ENCODE peak calls at places on chromosomes 5 and 9, in five cellular contexts. One of them, this sample, is unnamed.

GRCh38 chr9:129317179-129318011 is 139.3 kb upstream of the IER5L start:
- DNase-seq in neuronal stem cell: no peak
- DNase-seq in IMR-90: peak
- DNase-seq in mesenchymal stem cell: no peak
- DNase-seq in H1: no peak
- DNase-seq in this sample: no peak

GRCh38 chr5:66807743-66808142 is 211.6 kb downstream of the MAST4 start:
- DNase-seq in mesenchymal stem cell: peak
- DNase-seq in H1: no peak
- DNase-seq in IMR-90: peak
- DNase-seq in neuronal stem cell: no peak
- DNase-seq in this sample: no peak

GRCh38 chr9:105468875-105469274 is 21.0 kb downstream of the FSD1L start:
- DNase-seq in H1: no peak
- DNase-seq in neuronal stem cell: no peak
- DNase-seq in mesenchymal stem cell: no peak
- DNase-seq in IMR-90: no peak
- DNase-seq in this sample: no peak

GRCh38 chr5:6722015-6722414 is 8.8 kb downstream of the TENT4A start:
- DNase-seq in mesenchymal stem cell: peak
- DNase-seq in neuronal stem cell: no peak
- DNase-seq in IMR-90: peak
- DNase-seq in H1: no peak
- DNase-seq in this sample: no peak

GRCh38 chr9:110752766-110753165 is 84.2 kb downstream of the MUSK start:
- DNase-seq in H1: no peak
- DNase-seq in neuronal stem cell: no peak
- DNase-seq in mesenchymal stem cell: peak
- DNase-seq in IMR-90: peak
- DNase-seq in this sample: no peak

GRCh38 chr9:21385131-21385665 is at the start of gene IFNA2:
- DNase-seq in IMR-90: no peak
- DNase-seq in neuronal stem cell: no peak
- DNase-seq in mesenchymal stem cell: no peak
- DNase-seq in H1: no peak
- DNase-seq in this sample: no peak

GRCh38 chr5:56457887-56458451 is 224.8 kb upstream of the ANKRD55 start:
- DNase-seq in neuronal stem cell: no peak
- DNase-seq in IMR-90: peak
- DNase-seq in H1: no peak
- DNase-seq in mesenchymal stem cell: no peak
- DNase-seq in this sample: no peak

GRCh38 chr9:125739442-125739841 is 7.7 kb upstream of the PBX3 start:
- DNase-seq in neuronal stem cell: no peak
- DNase-seq in H1: no peak
- DNase-seq in IMR-90: no peak
- DNase-seq in mesenchymal stem cell: no peak
- DNase-seq in this sample: no peak

GRCh38 chr9:132993511-132993939 is 15.0 kb downstream of the GFI1B start:
- DNase-seq in mesenchymal stem cell: no peak
- DNase-seq in neuronal stem cell: no peak
- DNase-seq in H1: no peak
- DNase-seq in IMR-90: no peak
- DNase-seq in this sample: no peak

GRCh38 chr5:54639621-54640020 is 122.1 kb downstream of the SNX18 start:
- DNase-seq in neuronal stem cell: no peak
- DNase-seq in IMR-90: no peak
- DNase-seq in mesenchymal stem cell: no peak
- DNase-seq in H1: no peak
- DNase-seq in this sample: peak
- H2BK15ac ChIP-seq in neuronal stem cell: no peak
- H2BK15ac ChIP-seq in IMR-90: no peak
- H2BK15ac ChIP-seq in mesenchymal stem cell: no peak
- H2BK15ac ChIP-seq in H1: no peak
- H2BK15ac ChIP-seq in this sample: no peak

GRCh38 chr5:115455241-115455640 is 89.3 kb downstream of the FEM1C start:
- DNase-seq in mesenchymal stem cell: peak
- DNase-seq in neuronal stem cell: no peak
- DNase-seq in H1: no peak
- DNase-seq in IMR-90: peak
- DNase-seq in this sample: no peak

GRCh38 chr5:115453391-115454095 is 91.0 kb downstream of the FEM1C start:
- DNase-seq in neuronal stem cell: no peak
- DNase-seq in IMR-90: no peak
- DNase-seq in mesenchymal stem cell: no peak
- DNase-seq in H1: no peak
- DNase-seq in this sample: no peak

GRCh38 chr5:115452791-115453190 is 91.8 kb downstream of the FEM1C start:
- DNase-seq in H1: no peak
- DNase-seq in mesenchymal stem cell: no peak
- DNase-seq in neuronal stem cell: no peak
- DNase-seq in IMR-90: no peak
- DNase-seq in this sample: no peak

GRCh38 chr5:115452083-115452482 is 92.5 kb downstream of the FEM1C start:
- DNase-seq in neuronal stem cell: no peak
- DNase-seq in IMR-90: no peak
- DNase-seq in mesenchymal stem cell: no peak
- DNase-seq in H1: no peak
- DNase-seq in this sample: no peak

GRCh38 chr5:115450741-115451140 is 93.8 kb downstream of the FEM1C start:
- DNase-seq in IMR-90: peak
- DNase-seq in H1: no peak
- DNase-seq in neuronal stem cell: no peak
- DNase-seq in mesenchymal stem cell: peak
- DNase-seq in this sample: no peak
- H3K9ac ChIP-seq in IMR-90: no peak
- H3K9ac ChIP-seq in H1: no peak
- H3K9ac ChIP-seq in neuronal stem cell: no peak
- H3K9ac ChIP-seq in mesenchymal stem cell: peak
- H3K9ac ChIP-seq in this sample: no peak

DNA sequence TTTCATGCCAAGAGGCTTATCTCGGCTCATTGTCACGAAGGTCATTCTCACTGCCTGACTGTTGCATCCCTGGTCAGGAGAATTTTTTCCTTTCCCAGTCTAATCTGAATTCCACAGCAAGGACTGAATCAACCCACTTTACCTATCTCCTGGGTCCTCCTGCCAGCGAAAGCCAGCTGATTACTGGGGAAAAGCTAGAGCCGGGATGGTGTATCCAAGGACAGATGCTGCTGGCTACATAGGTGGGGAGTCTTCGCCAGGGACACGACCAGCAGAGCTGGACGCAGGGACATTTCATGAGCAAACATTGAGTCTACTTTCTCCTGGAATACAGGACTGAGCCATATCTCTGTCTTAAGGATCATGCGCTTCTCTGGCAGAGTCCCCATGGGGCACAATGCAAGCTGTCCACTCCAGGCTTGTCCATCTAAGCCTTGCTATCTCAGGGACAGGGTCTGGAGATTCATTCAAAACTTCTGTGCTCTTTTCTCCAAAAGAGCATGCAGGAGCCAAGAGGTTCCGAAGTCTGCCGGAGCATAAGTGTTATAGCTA is 6.4 kb upstream of the HAND1 start:
- DNase-seq in H1: no peak
- DNase-seq in neuronal stem cell: peak
- DNase-seq in mesenchymal stem cell: peak
- DNase-seq in IMR-90: no peak
- DNase-seq in this sample: no peak
- H3K14ac ChIP-seq in H1: no peak
- H3K14ac ChIP-seq in neuronal stem cell: no peak
- H3K14ac ChIP-seq in mesenchymal stem cell: no peak
- H3K14ac ChIP-seq in IMR-90: no peak
- H3K14ac ChIP-seq in this sample: no peak

GRCh38 chr9:115733318-115733717 is 420.3 kb upstream of the PAPPA start:
- DNase-seq in neuronal stem cell: no peak
- DNase-seq in IMR-90: no peak
- DNase-seq in mesenchymal stem cell: peak
- DNase-seq in H1: no peak
- DNase-seq in this sample: no peak
- H2BK15ac ChIP-seq in neuronal stem cell: no peak
- H2BK15ac ChIP-seq in IMR-90: no peak
- H2BK15ac ChIP-seq in mesenchymal stem cell: no peak
- H2BK15ac ChIP-seq in H1: no peak
- H2BK15ac ChIP-seq in this sample: no peak

DNA sequence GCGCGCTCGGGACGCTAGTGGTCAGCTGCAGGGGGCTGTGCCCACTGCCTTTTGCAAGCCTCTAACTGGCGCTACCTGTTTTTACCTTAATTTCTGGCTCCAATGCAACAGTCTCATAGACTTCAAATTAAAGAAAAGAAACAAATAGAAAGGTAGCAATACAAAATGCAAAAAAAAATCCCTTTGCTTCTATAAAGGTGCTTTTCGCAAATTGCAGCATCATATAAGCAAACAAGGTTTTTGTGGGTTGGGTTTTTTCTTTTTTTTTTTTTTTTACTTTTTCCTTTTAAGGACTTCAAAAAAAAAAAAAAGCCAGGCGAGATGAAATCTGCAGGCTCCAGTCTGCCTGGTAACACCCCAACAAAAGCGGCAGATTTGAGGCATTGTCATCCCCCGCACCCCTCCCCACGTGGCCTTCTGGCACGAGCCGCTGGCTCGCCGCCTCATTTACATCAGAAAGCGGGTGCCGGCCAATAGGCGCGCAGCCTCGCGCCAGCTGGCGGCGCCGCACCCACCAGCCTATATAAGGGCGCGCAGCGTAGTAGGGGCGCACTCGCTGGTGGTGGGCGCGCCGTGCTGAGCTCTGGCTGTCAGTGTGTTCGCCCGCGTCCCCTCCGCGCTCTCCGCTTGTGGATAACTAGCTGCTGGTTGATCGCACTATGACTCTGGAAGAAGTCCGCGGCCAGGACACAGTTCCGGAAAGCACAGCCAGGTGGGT is at the start of gene GADD45G:
- DNase-seq in neuronal stem cell: peak
- DNase-seq in mesenchymal stem cell: peak
- DNase-seq in IMR-90: peak
- DNase-seq in H1: peak
- DNase-seq in this sample: peak
- H3K9ac ChIP-seq in neuronal stem cell: peak
- H3K9ac ChIP-seq in mesenchymal stem cell: peak
- H3K9ac ChIP-seq in IMR-90: no peak
- H3K9ac ChIP-seq in H1: peak
- H3K9ac ChIP-seq in this sample: peak

GRCh38 chr9:136109351-136110081 is 9.2 kb downstream of the TMEM250 start:
- DNase-seq in neuronal stem cell: no peak
- DNase-seq in H1: no peak
- DNase-seq in mesenchymal stem cell: peak
- DNase-seq in IMR-90: peak
- DNase-seq in this sample: peak
- H3K14ac ChIP-seq in neuronal stem cell: peak
- H3K14ac ChIP-seq in H1: no peak
- H3K14ac ChIP-seq in mesenchymal stem cell: no peak
- H3K14ac ChIP-seq in IMR-90: peak
- H3K14ac ChIP-seq in this sample: no peak

GRCh38 chr5:124463840-124464239 is 282.6 kb downstream of the ZNF608 start:
- DNase-seq in H1: no peak
- DNase-seq in IMR-90: no peak
- DNase-seq in mesenchymal stem cell: no peak
- DNase-seq in neuronal stem cell: no peak
- DNase-seq in this sample: no peak
- H2BK15ac ChIP-seq in H1: no peak
- H2BK15ac ChIP-seq in IMR-90: no peak
- H2BK15ac ChIP-seq in mesenchymal stem cell: no peak
- H2BK15ac ChIP-seq in neuronal stem cell: no peak
- H2BK15ac ChIP-seq in this sample: no peak

DNA sequence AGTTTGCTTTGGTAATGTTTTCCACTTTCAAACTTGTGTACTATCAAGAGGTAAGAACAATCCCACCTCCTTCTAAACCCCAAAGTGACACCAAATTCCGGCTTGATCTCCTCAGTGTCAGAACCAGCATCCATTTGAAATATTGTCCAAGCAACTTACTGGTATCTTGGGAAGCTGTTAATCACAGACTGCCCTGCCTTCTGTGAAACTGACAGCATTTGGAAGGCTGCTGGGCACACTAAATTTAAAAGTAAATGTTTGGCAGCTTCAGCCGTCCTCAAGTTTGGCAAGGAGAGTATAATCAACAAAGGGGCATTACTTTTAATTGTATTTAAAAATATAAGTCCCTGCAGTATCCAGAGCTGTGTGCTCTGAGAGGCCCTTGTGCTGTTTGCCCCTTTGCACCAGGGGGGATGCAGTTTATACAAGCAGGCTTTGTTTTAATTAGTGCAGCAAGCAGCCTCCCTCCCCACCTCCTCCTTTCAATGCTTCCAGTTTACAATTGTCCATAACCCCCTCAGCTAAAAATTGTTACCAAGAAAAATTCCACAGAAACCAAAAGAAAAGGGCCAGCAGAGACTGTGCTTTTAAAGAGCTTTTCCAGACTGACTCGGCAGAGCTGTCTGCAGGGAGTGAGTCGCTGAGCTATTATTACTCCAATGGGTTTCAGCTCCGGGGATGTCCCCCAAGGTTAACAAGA is 328.4 kb upstream of the MPDZ start:
- DNase-seq in mesenchymal stem cell: peak
- DNase-seq in neuronal stem cell: peak
- DNase-seq in IMR-90: no peak
- DNase-seq in H1: no peak
- DNase-seq in this sample: no peak
- H3K9ac ChIP-seq in mesenchymal stem cell: peak
- H3K9ac ChIP-seq in neuronal stem cell: no peak
- H3K9ac ChIP-seq in IMR-90: no peak
- H3K9ac ChIP-seq in H1: no peak
- H3K9ac ChIP-seq in this sample: no peak

This sample was measured in H9.